ENCODE peak calls at places on chromosomes 4 and X, in four cellular contexts. H is naive thymus-derived CD4-positive, alpha-beta T cell; R is mesendoderm; B is upper lobe of right lung. A is an unnamed sample.

GRCh38 chr4:177717407-177717806 is 275.2 kb upstream of the AGA start:
- DNase-seq in B (no peak), H (no peak), R (no peak), A (no peak)

GRCh38 chrX:12614266-12614665 is 176.9 kb upstream of the PRPS2 start:
- DNase-seq in B (no peak), H (no peak), R (no peak), A (no peak)

GRCh38 chr4:163356104-163356503 is 12.4 kb downstream of the NPY5R start:
- DNase-seq in R (no peak), B (no peak), H (no peak), A (no peak)

GRCh38 chr4:178415925-178416324 is 973.7 kb upstream of the AGA start:
- DNase-seq in R (no peak), B (peak; percentile 61), H (no peak), A (no peak)

GRCh38 chrX:70042399-70043371 is 7.1 kb downstream of the AWAT2 start:
- DNase-seq in R (peak; percentile 71), B (no peak), H (no peak), A (no peak)

GRCh38 chrX:43349363-43349762 is 306.7 kb upstream of the MAOA start:
- DNase-seq in H (no peak), B (no peak), R (peak; percentile 71), A (peak; percentile 25)

GRCh38 chr4:7352486-7352885 is 82.2 kb downstream of the PSAPL1 start:
- DNase-seq in B (no peak), H (no peak), R (no peak), A (no peak)

GRCh38 chrX:149495573-149496071 is 9.5 kb downstream of the IDS start:
- DNase-seq in B (no peak), R (peak; percentile 54), H (no peak), A (peak; percentile 92)

GRCh38 chr4:78707268-78707667 is 68.9 kb upstream of the BMP2K start:
- DNase-seq in R (no peak), H (no peak), B (no peak), A (no peak)

GRCh38 chr4:22500831-22501714 is 14.8 kb downstream of the ADGRA3 start:
- DNase-seq in R (peak; percentile 41), H (no peak), B (no peak), A (no peak)

GRCh38 chr4:142354794-142355416 is 491.2 kb downstream of the INPP4B start:
- DNase-seq in R (no peak), H (no peak), B (no peak), A (no peak)

GRCh38 chrX:11755724-11756123 is 2.3 kb upstream of the MSL3 start:
- DNase-seq in R (no peak), H (no peak), B (no peak), A (no peak)

GRCh38 chr4:4443821-4444220 is 56.9 kb downstream of the NSG1 start:
- DNase-seq in H (no peak), R (peak; percentile 80), B (no peak), A (no peak)

GRCh38 chrX:84216406-84216805 is 28.4 kb upstream of the RPS6KA6 start:
- DNase-seq in H (no peak), B (no peak), R (no peak), A (no peak)

GRCh38 chr4:57639566-57640328 is 529.6 kb upstream of the IGFBP7 start:
- DNase-seq in B (no peak), R (peak; percentile 5), H (no peak), A (no peak)

GRCh38 chr4:101475246-101475645 is 127.9 kb upstream of the PPP3CA start:
- DNase-seq in R (no peak), B (no peak), H (no peak), A (no peak)

GRCh38 chrX:68934922-68935321 is 106.1 kb downstream of the EFNB1 start:
- DNase-seq in H (no peak), B (no peak), R (no peak), A (no peak)

GRCh38 chr4:128782076-128782715 is 27.3 kb upstream of the JADE1 start:
- DNase-seq in H (peak; percentile 11), B (no peak), R (no peak), A (no peak)

GRCh38 chr4:105895609-105896460 is 564 bp downstream of the NPNT start:
- DNase-seq in R (no peak), B (peak; percentile 82), H (no peak), A (no peak)

GRCh38 chr4:3687538-3687937 is 78.6 kb upstream of the ADRA2C start:
- DNase-seq in H (no peak), B (peak; percentile 38), R (no peak), A (no peak)

GRCh38 chr4:119666653-119667091 is 38.1 kb upstream of the PDE5A start:
- DNase-seq in B (no peak), R (peak; percentile 25), H (no peak), A (no peak)

GRCh38 chr4:143531368-143531767 is 17.9 kb downstream of the SMARCA5 start:
- DNase-seq in H (no peak), B (no peak), R (peak; percentile 11), A (no peak)

GRCh38 chrX:9163153-9163790 is 129.3 kb upstream of the FAM9B start:
- DNase-seq in B (no peak), H (no peak), R (no peak), A (no peak)

GRCh38 chr4:150664935-150665334 is 83.0 kb downstream of the MAB21L2 start:
- DNase-seq in B (no peak), H (no peak), R (peak; percentile 98), A (peak; percentile 47)

GRCh38 chr4:141058739-141059507 is 74.3 kb downstream of the RNF150 start:
- DNase-seq in R (no peak), B (no peak), H (no peak), A (no peak)

GRCh38 chr4:55554453-55555030 is 7.8 kb upstream of the CLOCK start:
- DNase-seq in H (no peak), B (no peak), R (peak; percentile 21), A (no peak)

GRCh38 chr4:100113732-100114131 is 76.5 kb downstream of the DDIT4L start:
- DNase-seq in H (no peak), R (no peak), B (no peak), A (no peak)

GRCh38 chr4:3290476-3290875 is 2.3 kb upstream of the RGS12 start:
- DNase-seq in B (no peak), R (no peak), H (no peak), A (no peak)

GRCh38 chr4:4720671-4721070 is 138.8 kb upstream of the MSX1 start:
- DNase-seq in B (no peak), H (no peak), R (no peak), A (no peak)

GRCh38 chr4:52824603-52825310 is 37.4 kb upstream of the RASL11B start:
- DNase-seq in H (no peak), B (no peak), R (peak; percentile 60), A (no peak)

GRCh38 chrX:45324941-45325340 is 124.3 kb upstream of the DIPK2B start:
- DNase-seq in B (no peak), H (no peak), R (no peak), A (no peak)

GRCh38 chrX:70012756-70013155 is 37.0 kb downstream of the AWAT2 start:
- DNase-seq in B (no peak), H (no peak), R (peak; percentile 50), A (no peak)

GRCh38 chrX:115940888-115941332 is 229.6 kb upstream of the AGTR2 start:
- DNase-seq in H (no peak), R (peak; percentile 78), B (no peak), A (no peak)

GRCh38 chrX:43860646-43861370 is 21.4 kb downstream of the MAOB start:
- DNase-seq in B (no peak), R (no peak), H (no peak), A (no peak)

GRCh38 chr4:69594382-69594781 is 45.1 kb downstream of the UGT2A2 start:
- DNase-seq in H (no peak), R (peak; percentile 70), B (no peak), A (no peak)

GRCh38 chr4:121114756-121115155 is 42.4 kb upstream of the NDNF start:
- DNase-seq in B (no peak), R (no peak), H (no peak), A (no peak)

GRCh38 chr4:8317474-8317873 is 47.9 kb downstream of the HTRA3 start:
- DNase-seq in B (no peak), H (no peak), R (no peak), A (no peak)

GRCh38 chr4:159206427-159206871 is 103.6 kb downstream of the RAPGEF2 start:
- DNase-seq in H (no peak), B (no peak), R (no peak), A (no peak)
- H3K36me3 ChIP-seq in H (no peaks in the 10 kb centered on the region), B (no peaks in the 10 kb centered on the region), R (no peaks in the 10 kb centered on the region), A (no peaks in the 10 kb centered on the region)

GRCh38 chr4:24550773-24551172 is 33.6 kb downstream of the DHX15 start:
- DNase-seq in R (no peak), B (no peak), H (no peak), A (no peak)

GRCh38 chr4:24557036-24558022 is 27.0 kb downstream of the DHX15 start:
- DNase-seq in R (no peak), B (no peak), H (no peak), A (no peak)

GRCh38 chr4:24547979-24548378 is 36.4 kb downstream of the DHX15 start:
- DNase-seq in H (no peak), B (no peak), R (peak; percentile 54), A (no peak)

GRCh38 chr4:24551492-24552330 is 32.6 kb downstream of the DHX15 start:
- DNase-seq in R (no peak), B (no peak), H (no peak), A (no peak)
- H3K36me3 ChIP-seq in R (peaks cover 3% of the 10 kb centered on the region), B (peaks cover 61% of the 10 kb centered on the region), H (no peaks in the 10 kb centered on the region), A (peaks cover 20% of the 10 kb centered on the region)

DNA sequence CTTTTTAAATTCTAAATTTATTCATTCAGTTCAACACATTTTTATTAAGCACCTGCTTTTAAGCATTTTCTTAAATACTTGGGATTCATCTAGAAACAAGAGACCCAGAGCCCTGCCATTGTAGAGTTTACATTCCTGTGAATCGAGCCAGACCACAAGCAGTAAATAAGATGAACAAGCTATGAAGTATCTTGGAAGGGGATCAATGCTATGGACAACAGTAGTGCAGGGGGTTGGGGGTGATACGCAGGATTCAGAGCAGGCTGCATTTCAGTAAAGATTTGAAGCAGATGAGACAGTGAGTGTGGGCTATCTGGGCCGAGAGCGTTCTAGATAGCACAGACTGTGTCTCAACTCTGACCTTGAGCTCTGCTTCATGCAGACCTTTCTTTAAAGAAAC is 35.1 kb downstream of the CLDN22 start:
- DNase-seq in H (no peak), B (no peak), R (no peak), A (no peak)
- H3K36me3 ChIP-seq in H (no peaks in the 10 kb centered on the region), B (peaks cover 78% of the 10 kb centered on the region), R (peaks cover 12% of the 10 kb centered on the region), A (peaks cover 16% of the 10 kb centered on the region)

GRCh38 chr4:168892456-168892855 is 117.6 kb downstream of the CBR4 start:
- DNase-seq in R (no peak), B (no peak), H (no peak), A (no peak)
- H3K36me3 ChIP-seq in R (no peaks in the 10 kb centered on the region), B (peaks cover 75% of the 10 kb centered on the region), H (no peaks in the 10 kb centered on the region), A (no peaks in the 10 kb centered on the region)